ENCODE peak calls at places on chromosomes 7 and 10, in four cellular contexts. S, A, E and H are unnamed samples. For H3K9me3, the result is how much of the 10 kb centered on the place peaks cover.

GRCh38 chr7:158757404-158757989 is 52.9 kb upstream of the NCAPG2 start:
- DNase-seq in A (no peak), E (no peak), S (no peak), H (no peak)

GRCh38 chr7:30556854-30557644 is 37.6 kb upstream of the GARS1 start:
- DNase-seq in A (peak), S (no peak), E (no peak), H (no peak)

GRCh38 chr7:34991938-34992840 is 45.1 kb downstream of the DPY19L1 start:
- DNase-seq in S (peak), E (no peak), A (peak), H (no peak)

GRCh38 chr10:72875250-72876055 is 18.1 kb upstream of the OIT3 start:
- DNase-seq in S (no peak), E (no peak), A (peak), H (no peak)

GRCh38 chr7:32524631-32525030 is 29.3 kb downstream of the AVL9 start:
- DNase-seq in S (no peak), E (no peak), A (no peak), H (no peak)

GRCh38 chr7:2812119-2812487 is 32.0 kb downstream of the GNA12 start:
- DNase-seq in S (no peak), E (no peak), A (peak), H (no peak)

GRCh38 chr10:42940487-42941157 is 136.2 kb upstream of the RET start:
- DNase-seq in S (no peak), E (no peak), A (no peak), H (peak)

GRCh38 chr10:480928-481551 is 208.4 kb downstream of the DIP2C start:
- DNase-seq in E (peak), A (peak), S (no peak), H (peak)

GRCh38 chr7:54932818-54933543 is 85.8 kb upstream of the EGFR start:
- DNase-seq in A (peak), S (no peak), E (peak), H (no peak)

GRCh38 chr10:60384708-60385398 is 4.8 kb downstream of the ANK3 start:
- DNase-seq in S (no peak), E (peak), A (peak), H (no peak)

GRCh38 chr10:103512166-103512565 is 18.7 kb downstream of the NEURL1 start:
- DNase-seq in A (no peak), E (no peak), S (no peak), H (peak)

GRCh38 chr7:43509906-43510305 is 73.0 kb upstream of the STK17A start:
- DNase-seq in E (no peak), S (no peak), A (no peak), H (no peak)
- TF ChIP-seq POLR2A in E (no peak), S (no peak), A (no peak), H (no peak)

DNA sequence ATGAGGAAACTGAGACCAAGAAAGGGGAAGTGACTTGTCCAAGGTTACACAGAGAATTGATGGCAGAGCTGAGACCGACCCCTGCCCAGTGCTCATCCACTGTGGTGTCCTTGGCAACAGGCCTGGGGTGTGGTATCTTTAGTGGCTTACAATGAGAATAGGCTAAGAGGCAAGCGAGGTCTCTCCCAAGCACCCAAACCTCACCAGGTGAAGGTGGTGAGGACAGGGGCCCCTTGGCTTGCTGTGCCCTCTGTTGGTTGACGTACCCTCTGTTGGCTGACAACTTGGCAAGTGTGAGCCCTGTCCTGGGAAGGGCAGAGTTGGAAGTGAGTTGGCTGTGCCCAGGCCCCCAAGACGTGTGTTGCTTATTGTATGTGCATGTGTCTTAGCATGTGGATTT is 166.9 kb downstream of the GRK5 start:
- DNase-seq in S (no peak), A (no peak), E (no peak), H (no peak)
- H3K9me3 ChIP-seq in S (under half), A (under half), E (under half), H (under half)

DNA sequence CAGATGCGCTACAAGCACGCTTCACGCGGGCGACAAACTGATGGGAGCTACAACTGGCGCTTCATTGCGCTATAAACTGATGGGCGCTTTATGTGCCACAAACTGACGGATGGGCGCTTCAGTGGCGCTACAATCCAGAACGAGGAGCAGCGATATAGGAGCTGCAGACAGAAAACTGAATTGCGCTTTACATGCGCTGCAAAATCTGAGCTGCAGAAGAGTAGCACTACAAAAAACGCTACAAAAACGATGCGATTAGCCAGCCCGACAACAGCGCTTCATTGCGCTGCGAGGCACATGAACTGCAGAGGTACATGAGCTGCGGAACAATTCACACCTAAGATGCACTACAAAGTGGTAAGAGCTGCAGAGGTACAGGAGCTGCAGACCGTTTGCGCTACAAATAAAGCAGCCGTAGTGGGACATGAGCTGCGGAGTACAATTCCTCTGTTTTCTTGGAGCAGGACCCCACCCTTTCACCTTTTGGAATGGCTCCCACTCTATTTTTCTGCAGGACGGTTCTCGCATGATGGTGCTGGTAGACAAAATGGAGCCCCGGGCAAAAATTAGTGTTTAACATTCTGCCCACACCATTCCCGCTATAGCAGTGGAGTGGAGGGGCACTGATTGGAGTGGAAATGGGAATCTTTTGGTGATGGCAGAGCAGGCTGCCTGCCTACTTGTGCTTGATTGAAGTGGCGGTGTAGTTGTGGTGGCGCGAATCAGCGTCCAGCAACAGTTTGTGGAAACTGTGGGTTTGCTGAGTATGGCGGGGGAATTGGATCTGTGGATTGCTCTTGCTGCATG is 1.2 kb upstream of the SGCE start:
- DNase-seq in A (peak), E (no peak), S (peak), H (no peak)
- TF ChIP-seq POLR2A in A (no peak), E (peak), S (no peak), H (no peak)

DNA sequence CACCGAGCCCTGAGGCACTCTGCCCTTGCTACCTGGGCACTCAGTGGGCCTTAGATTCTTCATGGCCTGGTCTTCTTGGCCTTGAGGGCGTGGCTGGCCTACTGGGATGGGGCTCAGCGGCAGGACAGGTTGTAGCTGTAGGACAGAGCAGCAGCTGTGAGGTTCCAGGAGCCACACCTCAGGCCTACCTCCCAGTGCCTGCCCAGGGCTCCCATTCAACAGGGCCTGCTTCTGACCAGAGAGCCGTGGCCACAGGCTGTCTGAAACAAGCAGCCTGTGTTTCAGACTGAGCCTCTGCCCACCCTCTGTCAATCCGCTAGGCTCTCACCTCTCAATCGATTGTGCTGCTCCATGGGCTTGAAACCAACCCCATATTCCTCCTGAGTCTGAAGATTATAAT is 928.0 kb upstream of the ZNF722 start:
- DNase-seq in E (no peak), S (no peak), A (no peak), H (peak)
- H3K9me3 ChIP-seq in E (under half), S (under half), A (under half), H (under half)

DNA sequence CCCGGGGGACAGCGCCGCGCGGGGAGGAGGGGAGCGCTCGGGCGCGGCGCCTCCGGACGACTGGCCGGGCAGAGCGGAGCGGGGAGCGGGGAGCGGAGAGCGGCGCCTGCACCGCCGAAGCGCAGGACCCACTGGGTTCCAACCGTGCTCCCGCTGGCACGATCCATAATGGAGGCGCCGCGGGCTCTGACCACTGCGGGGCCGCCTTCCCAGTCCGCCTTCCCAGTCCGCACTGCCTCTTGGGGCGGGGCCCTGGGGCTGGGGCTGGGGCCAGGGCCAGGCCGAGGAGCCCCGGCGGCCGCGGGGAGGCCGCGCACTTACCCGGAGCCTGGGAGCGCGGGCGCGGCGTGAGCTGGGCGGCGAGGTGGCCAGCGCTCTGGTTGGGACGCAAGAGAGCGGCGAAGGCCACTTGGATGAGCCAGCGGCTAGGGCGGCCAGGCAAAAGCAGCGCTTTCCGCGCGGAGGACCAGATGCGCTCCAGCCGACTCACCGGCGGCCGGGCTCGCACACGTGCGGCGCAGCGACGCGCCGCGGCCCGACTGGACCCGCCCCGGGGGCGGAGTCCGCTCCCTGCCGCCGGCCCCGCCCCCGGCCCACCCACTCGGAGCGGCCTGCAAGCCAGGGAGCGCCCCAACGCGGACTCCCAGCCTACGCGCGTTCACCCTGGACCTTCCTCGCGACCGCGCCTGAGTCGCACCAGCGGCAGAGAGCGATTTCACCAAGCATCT is at the start of gene PUS7:
- DNase-seq in E (peak), S (peak), A (peak), H (no peak)
- TF ChIP-seq POLR2A in E (peak), S (peak), A (peak), H (no peak)

DNA sequence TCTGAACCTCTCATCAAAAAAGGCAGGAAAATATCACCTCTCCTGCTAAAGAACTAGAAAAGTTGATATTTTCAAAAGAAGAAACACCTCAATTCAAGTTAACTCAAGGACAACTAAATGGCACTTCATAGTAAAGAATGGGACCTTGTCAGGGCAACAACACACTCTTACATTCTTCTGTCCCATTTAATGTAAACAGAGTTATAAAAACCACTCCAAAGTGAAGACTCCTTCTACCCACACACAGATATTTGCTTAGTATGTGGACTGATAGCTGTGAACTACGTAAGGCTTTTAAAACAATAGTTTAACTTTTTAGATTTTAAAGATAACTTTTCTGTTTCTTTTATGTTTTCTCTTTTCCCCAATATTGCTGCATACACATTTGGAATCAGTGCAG is 118.3 kb downstream of the ZNF37A start:
- DNase-seq in E (no peak), A (no peak), S (no peak), H (no peak)
- H3K9me3 ChIP-seq in E (under half), A (under half), S (under half), H (under half)

GRCh38 chr10:123402021-123402420 is 247.8 kb downstream of the BUB3 start:
- DNase-seq in E (no peak), A (no peak), S (no peak), H (no peak)
- TF ChIP-seq POLR2A in E (no peak), A (no peak), S (no peak), H (no peak)

DNA sequence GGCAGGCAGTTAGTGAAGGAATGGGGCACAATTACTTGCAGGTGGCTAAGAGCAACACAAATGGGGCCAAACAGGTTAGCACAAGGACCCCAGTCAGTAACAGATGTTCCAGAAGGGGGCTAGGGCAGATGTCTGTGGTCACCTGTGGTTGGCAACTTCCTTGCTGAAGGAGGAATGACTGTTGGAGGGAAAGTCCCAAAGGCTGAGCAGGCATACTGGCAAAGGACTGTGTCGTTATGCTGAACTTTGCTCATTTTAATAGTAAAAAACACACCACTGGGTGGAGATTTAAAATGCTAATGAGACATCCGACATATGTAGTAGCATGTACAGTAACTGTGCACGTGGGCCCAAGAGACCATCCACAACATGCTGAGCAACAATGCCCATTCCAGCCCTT is 511.6 kb downstream of the CALN1 start:
- DNase-seq in A (no peak), S (no peak), E (no peak), H (no peak)
- H3K9me3 ChIP-seq in A (under half), S (under half), E (under half), H (under half)

DNA sequence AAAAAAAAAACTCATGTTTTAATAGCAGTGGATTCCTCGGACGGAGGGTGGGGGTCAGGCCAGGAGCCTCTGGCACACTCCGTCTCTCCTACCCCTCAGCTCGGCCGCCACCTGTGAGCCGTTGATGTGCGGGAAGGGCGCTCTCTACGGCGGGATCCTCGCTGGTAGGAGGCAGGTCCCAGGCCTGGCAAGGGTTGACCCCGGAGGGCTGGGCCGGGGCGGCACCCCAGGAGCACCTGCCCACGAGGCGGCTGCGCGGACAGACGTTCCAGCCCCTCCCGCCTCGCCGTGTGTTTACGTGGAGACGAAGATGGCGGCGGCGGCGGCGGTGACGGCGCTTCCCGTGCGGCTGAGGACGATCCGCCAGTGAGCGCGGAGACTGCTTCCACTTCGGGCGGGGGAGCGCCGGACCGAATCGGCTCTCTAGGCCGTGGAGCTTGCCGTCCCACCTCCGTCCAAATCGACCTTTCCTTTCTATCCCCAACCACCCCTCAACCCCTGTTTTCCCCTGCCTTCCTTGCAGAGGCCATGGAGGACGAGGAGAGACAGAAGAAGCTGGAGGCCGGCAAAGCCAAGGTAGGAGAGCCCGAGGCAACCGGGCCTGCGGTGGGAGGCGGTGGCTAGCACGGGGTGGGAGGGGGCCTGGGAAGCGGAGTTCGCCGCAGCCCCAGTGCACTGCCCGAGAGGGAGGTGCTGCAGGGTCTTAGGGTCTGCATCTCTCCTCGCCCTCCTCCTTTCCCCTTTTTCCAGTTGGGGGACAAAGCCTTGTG is at the start of gene AKAP9:
- DNase-seq in A (peak), E (peak), S (peak), H (no peak)
- TF ChIP-seq POLR2A in A (peak), E (peak), S (peak), H (peak)

DNA sequence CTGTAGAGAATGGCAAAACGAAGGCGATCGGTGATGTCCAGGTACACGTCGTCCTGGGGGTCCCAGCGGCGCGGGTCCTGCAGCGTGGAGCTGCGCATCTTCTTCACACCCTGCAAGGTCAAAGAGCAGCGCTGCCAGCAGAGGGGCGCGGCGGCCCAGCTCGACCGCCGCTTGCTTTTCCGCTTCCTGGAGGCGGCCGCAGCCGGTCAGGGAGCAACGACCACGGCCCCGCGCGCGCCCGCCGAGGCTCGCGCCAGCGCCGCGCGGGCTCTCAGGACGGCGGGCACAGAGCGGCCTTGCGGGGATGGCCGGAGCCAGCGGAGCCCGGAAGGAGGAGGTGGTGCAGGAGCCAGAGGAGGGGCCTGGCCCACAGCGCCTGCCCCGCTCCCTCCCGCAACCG is 76.5 kb upstream of the CDC14C start:
- DNase-seq in A (no peak), S (no peak), E (no peak), H (no peak)
- H3K9me3 ChIP-seq in A (under half), S (under half), E (under half), H (under half)